ENCODE peak calls at places on chromosomes 13 and 19, in four cellular contexts. L is stomach, S is GM23338, A is K562. F is an unnamed sample.

GRCh38 chr13:74931698-74932433 is 550.1 kb downstream of the TBC1D4 start:
- DNase-seq in L (no peak), S (no peak), A (no peak), F (no peak)

GRCh38 chr13:21925720-21926119 is 254.8 kb downstream of the FGF9 start:
- DNase-seq in L (no peak), S (peak; percentile 83), A (no peak), F (no peak)

GRCh38 chr19:5075603-5076002 is 106.7 kb downstream of the KDM4B start:
- DNase-seq in L (no peak), S (no peak), A (no peak), F (no peak)

GRCh38 chr19:30559446-30559845 is 187.3 kb downstream of the ZNF536 start:
- DNase-seq in L (no peak), S (no peak), A (no peak), F (no peak)

GRCh38 chr13:110714798-110715394 is 1.4 kb downstream of the ING1 start:
- DNase-seq in L (peak; percentile 55), S (peak; percentile 64), A (no peak), F (no peak)

GRCh38 chr13:108777421-108778420 is 148.3 kb downstream of the MYO16 start:
- DNase-seq in L (no peak), S (peak; percentile 45), A (no peak), F (no peak)

GRCh38 chr19:4464815-4465581 is 7.1 kb upstream of the HDGFL2 start:
- DNase-seq in L (no peak), S (no peak), A (no peak), F (no peak)

GRCh38 chr13:24802074-24802473 is 38.1 kb downstream of the RNF17 start:
- DNase-seq in L (no peak), S (no peak), A (no peak), F (no peak)

GRCh38 chr19:44925114-44925891 is 10.9 kb downstream of the APOC1 start:
- DNase-seq in L (peak; percentile 52), S (no peak), A (no peak), F (peak; percentile 92)

GRCh38 chr19:19642506-19643157 is 825 bp downstream of the GMIP start:
- DNase-seq in L (no peak), S (no peak), A (peak; percentile 44), F (peak; percentile 63)

GRCh38 chr13:112963641-112964040 is 5.4 kb upstream of the MCF2L start:
- DNase-seq in L (no peak), S (no peak), A (no peak), F (no peak)

GRCh38 chr13:49498211-49498610 is 2.5 kb downstream of the PHF11 start:
- DNase-seq in L (no peak), S (no peak), A (no peak), F (no peak)

GRCh38 chr19:6273701-6274601 is 5.8 kb downstream of the MLLT1 start:
- DNase-seq in L (peak; percentile 83), S (no peak), A (peak; percentile 63), F (peak; percentile 80)

GRCh38 chr13:43990021-43990420 is 110.3 kb downstream of the LACC1 start:
- DNase-seq in L (no peak), S (no peak), A (no peak), F (no peak)

GRCh38 chr13:65744761-65745160 is 1485.4 kb downstream of the PCDH9 start:
- DNase-seq in L (no peak), S (no peak), A (no peak), F (no peak)

GRCh38 chr19:6577410-6578125 is 13.4 kb downstream of the CD70 start:
- DNase-seq in L (no peak), S (no peak), A (peak; percentile 36), F (peak; percentile 51)

GRCh38 chr13:30334663-30335386 is 27.5 kb upstream of the KATNAL1 start:
- DNase-seq in L (no peak), S (peak; percentile 82), A (peak; percentile 52), F (no peak)

GRCh38 chr13:55761986-55762385 is 1378.7 kb upstream of the PRR20A start:
- DNase-seq in L (no peak), S (no peak), A (no peak), F (no peak)

GRCh38 chr19:8571006-8571411 is 6.2 kb downstream of the MYO1F start:
- DNase-seq in L (peak; percentile 47), S (no peak), A (no peak), F (peak; percentile 56)

GRCh38 chr19:5070390-5070789 is 101.5 kb downstream of the KDM4B start:
- DNase-seq in L (no peak), S (no peak), A (no peak), F (no peak)

GRCh38 chr13:26971990-26972888 is 199.4 kb downstream of the USP12 start:
- DNase-seq in L (peak; percentile 69), S (peak; percentile 81), A (peak; percentile 37), F (peak; percentile 16)

GRCh38 chr13:93265800-93266199 is 39.2 kb downstream of the GPC6 start:
- DNase-seq in L (no peak), S (no peak), A (no peak), F (no peak)

GRCh38 chr13:109652536-109652935 is 133.8 kb downstream of the IRS2 start:
- DNase-seq in L (no peak), S (no peak), A (no peak), F (no peak)

GRCh38 chr13:62482351-62482750 is 1066.7 kb upstream of the PCDH20 start:
- DNase-seq in L (no peak), S (no peak), A (no peak), F (no peak)

GRCh38 chr19:34368338-34368737 is 3.3 kb downstream of the GPI start:
- DNase-seq in L (no peak), S (no peak), A (no peak), F (no peak)

GRCh38 chr19:10290439-10290875 is 705 bp downstream of the ICAM5 start:
- DNase-seq in L (no peak), S (peak; percentile 78), A (no peak), F (no peak)

GRCh38 chr19:3431760-3432397 is 48.4 kb downstream of the SMIM24 start:
- DNase-seq in L (no peak), S (no peak), A (no peak), F (no peak)

GRCh38 chr19:3440082-3440481 is 40.2 kb downstream of the SMIM24 start:
- DNase-seq in L (peak; percentile 57), S (peak; percentile 91), A (peak; percentile 73), F (no peak)

GRCh38 chr19:3433805-3434540 is 46.4 kb downstream of the SMIM24 start:
- DNase-seq in L (no peak), S (no peak), A (no peak), F (no peak)

GRCh38 chr19:3433313-3433712 is 47.0 kb downstream of the SMIM24 start:
- DNase-seq in L (no peak), S (no peak), A (no peak), F (no peak)

DNA sequence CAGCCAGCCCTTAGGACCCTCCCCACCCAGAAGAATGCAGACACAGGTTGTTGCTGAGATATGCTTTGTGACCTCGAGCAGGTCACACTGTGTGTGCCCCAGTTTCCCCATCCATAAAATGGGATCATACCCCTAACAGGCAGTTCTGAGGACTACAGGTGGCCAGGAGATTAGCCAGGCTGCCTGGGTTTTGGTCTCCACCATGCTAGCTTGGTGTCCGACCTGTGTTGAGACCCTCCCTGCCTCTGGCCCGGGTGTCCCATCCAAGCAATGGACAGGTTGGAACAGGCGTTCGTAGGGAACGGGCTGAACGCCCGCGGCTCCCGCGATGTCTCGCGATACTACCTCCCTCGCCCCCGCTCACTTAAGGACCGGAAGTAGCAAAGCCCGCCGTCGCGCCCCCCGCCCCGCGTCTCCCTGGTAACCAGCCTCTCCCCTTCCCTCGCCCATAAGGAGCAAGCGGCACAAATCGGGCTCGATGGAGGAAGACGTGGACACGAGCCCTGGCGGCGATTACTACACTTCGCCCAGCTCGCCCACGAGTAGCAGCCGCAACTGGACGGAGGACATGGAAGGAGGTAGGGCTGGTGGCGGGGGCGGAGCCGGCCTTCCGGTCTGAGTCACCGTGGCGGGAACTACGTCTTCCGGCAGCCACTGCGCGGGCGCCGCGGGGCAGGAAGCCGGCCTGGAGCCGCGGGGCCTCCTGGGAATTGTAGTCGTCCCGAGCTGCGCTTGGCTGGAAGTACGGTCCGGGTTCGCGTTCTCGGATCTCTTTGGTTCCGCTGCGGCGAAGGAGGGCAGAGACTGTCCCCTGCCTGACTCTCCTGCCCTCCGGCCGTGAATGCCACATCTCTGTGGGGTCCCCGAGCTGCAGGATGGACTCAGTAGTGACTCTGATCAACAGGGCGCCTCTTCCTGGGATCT is 45.4 kb downstream of the SMIM24 start:
- DNase-seq in L (peak; percentile 95), S (peak; percentile 98), A (peak; percentile 97), F (peak; percentile 81)
- TF ChIP-seq POLR2AphosphoS5 in L (peak; percentile 66), S (peak; percentile 83), A (peak; percentile 84), F (peak; percentile 74)

DNA sequence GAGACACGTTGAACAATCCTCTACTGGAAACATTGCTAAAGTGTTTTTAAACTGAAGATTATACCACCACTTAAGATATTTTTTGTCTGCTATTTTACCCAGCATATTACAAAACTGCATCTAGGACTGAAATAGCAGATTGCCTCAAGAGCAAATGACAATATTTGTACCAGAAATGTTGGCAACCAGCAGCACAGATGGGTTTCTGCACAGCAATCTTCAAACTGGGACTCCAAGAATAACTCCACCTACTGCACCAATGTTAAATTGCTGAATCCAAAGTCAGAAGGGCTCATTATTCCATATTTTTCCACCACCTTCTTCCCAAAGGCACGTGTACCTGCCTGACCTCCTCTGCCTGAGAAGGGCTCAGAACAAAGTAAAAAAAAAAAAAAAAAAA is 79.6 kb downstream of the FOXO1 start:
- DNase-seq in L (no peak), S (no peak), A (no peak), F (no peak)
- TF ChIP-seq POLR2AphosphoS5 in L (no peak), S (no peak), A (no peak), F (no peak)

DNA sequence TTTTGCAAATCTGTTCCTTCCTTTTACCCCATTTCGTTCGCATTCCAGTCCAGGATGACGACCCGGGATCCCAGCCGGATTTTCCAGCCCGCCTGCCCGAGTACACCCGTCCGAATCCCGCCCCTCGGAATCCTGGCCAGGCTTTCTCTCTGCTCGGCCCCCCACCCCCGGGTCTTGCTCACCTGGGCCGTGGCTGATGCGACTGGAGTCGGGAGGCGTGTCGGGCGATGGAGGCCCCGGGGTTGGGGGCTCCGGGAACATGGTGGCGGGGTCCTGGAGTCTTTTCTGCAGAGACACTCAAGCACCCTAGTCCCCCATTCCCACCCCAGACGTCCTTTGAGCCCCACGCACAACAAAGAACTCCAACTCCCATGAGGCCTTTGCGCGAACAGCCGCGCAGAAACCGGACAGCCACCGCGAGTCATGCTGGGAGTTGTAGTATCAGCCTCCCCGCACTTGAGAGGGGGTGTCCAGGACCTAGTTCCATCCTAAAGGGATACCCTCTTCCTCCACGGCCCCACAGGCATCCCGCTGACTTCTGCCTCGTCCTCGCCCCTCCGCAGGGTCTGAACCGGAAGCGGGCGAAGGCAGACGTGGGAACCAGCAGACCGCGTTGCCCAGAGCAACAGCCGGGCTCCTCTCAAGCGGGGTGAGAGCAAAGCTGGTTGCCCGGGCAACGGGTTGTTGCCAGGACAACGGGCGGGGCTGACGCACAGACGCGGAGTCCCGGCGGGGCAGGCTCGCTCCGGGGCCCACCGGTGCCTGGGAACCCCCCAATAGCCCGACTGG is 1.1 kb downstream of the SYT5 start:
- DNase-seq in L (peak; percentile 69), S (peak; percentile 96), A (peak; percentile 84), F (peak; percentile 49)
- TF ChIP-seq POLR2AphosphoS5 in L (no peak), S (no peak), A (no peak), F (no peak)

DNA sequence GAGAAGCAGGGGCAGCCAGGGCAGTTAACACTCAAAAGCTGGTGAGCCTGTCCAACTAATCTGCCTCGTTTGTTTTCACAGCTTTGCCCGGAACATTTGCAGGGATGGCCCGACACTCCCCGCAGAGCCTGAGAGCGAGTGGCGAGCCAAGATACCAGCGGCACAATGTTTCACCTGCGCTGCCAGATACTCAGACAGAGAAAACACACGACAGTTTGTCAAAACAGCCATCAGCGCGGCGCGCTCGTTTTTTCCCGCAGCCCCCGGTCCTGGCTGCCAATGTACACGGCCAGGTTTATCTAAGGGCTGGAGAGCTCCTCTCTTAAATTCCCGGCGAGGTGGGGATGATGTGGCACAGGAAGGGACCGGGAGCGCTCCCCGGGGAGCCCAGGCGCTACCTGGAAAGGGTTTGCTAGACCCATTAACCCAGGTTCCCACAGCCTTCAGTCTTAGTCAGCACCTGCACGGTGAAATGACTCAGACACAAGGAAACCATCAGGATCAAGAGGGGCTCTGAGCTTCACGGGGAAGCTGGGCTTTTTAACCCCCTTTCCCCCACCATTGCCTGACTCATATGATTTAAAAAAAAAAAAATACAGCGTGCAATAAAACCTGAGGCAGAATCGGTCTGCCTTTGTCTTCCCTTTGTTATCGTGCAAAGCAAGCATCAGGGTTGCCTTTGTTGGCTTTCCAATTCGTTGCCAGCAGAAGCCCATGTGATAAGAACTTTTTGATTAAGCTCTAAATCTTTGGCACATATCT is 186.2 kb downstream of the EFNB2 start:
- DNase-seq in L (peak; percentile 69), S (peak; percentile 62), A (no peak), F (no peak)
- TF ChIP-seq POLR2AphosphoS5 in L (no peak), S (no peak), A (no peak), F (no peak)

F was measured in HL-60.